ENCODE peak calls at places on chromosomes 3 and 15, in six cellular contexts. One of them, this sample, is unnamed.

GRCh38 chr3:53026423-53027162 is 19.3 kb downstream of the SFMBT1 start:
- DNase-seq in mesenchymal stem cell: no peak
- DNase-seq in IMR-90: no peak
- DNase-seq in neuronal stem cell: no peak
- DNase-seq in H1: no peak
- DNase-seq in H9: peak; percentile 71
- DNase-seq in this sample: peak; percentile 74

GRCh38 chr3:112353365-112353764 is 20.4 kb downstream of the CD200 start:
- DNase-seq in H9: no peak
- DNase-seq in H1: no peak
- DNase-seq in IMR-90: no peak
- DNase-seq in mesenchymal stem cell: no peak
- DNase-seq in neuronal stem cell: no peak
- DNase-seq in this sample: no peak

GRCh38 chr15:56741541-56741940 is 8.2 kb upstream of the ZNF280D start:
- DNase-seq in H1: no peak
- DNase-seq in mesenchymal stem cell: no peak
- DNase-seq in neuronal stem cell: no peak
- DNase-seq in H9: no peak
- DNase-seq in IMR-90: no peak
- DNase-seq in this sample: no peak

GRCh38 chr15:77529394-77530159 is 103.1 kb downstream of the LINGO1 start:
- DNase-seq in IMR-90: no peak
- DNase-seq in H9: no peak
- DNase-seq in mesenchymal stem cell: no peak
- DNase-seq in H1: no peak
- DNase-seq in neuronal stem cell: no peak
- DNase-seq in this sample: no peak

GRCh38 chr3:194928183-194928736 is 242.6 kb downstream of the FAM43A start:
- DNase-seq in mesenchymal stem cell: peak; percentile 74
- DNase-seq in H1: no peak
- DNase-seq in IMR-90: peak; percentile 61
- DNase-seq in neuronal stem cell: no peak
- DNase-seq in H9: no peak
- DNase-seq in this sample: peak; percentile 37

GRCh38 chr15:22902046-22902445 is 63.6 kb downstream of the NIPA2 start:
- DNase-seq in H1: no peak
- DNase-seq in neuronal stem cell: no peak
- DNase-seq in IMR-90: no peak
- DNase-seq in H9: no peak
- DNase-seq in mesenchymal stem cell: no peak
- DNase-seq in this sample: no peak

GRCh38 chr3:65828706-65829105 is 210.0 kb downstream of the MAGI1 start:
- DNase-seq in H9: peak; percentile 37
- DNase-seq in neuronal stem cell: no peak
- DNase-seq in IMR-90: peak; percentile 31
- DNase-seq in H1: no peak
- DNase-seq in mesenchymal stem cell: no peak
- DNase-seq in this sample: peak; percentile 69

GRCh38 chr3:33826688-33827087 is 28.3 kb downstream of the PDCD6IP start:
- DNase-seq in mesenchymal stem cell: no peak
- DNase-seq in neuronal stem cell: no peak
- DNase-seq in H9: no peak
- DNase-seq in IMR-90: peak; percentile 75
- DNase-seq in H1: no peak
- DNase-seq in this sample: no peak

GRCh38 chr3:47007482-47008257 is 28.2 kb downstream of the NBEAL2 start:
- DNase-seq in mesenchymal stem cell: no peak
- DNase-seq in H9: no peak
- DNase-seq in IMR-90: no peak
- DNase-seq in H1: no peak
- DNase-seq in neuronal stem cell: no peak
- DNase-seq in this sample: no peak

GRCh38 chr3:38655708-38656300 is 6.3 kb upstream of the SCN5A start:
- DNase-seq in H9: peak; percentile 64
- DNase-seq in H1: no peak
- DNase-seq in neuronal stem cell: no peak
- DNase-seq in mesenchymal stem cell: peak; percentile 34
- DNase-seq in IMR-90: peak; percentile 51
- DNase-seq in this sample: peak; percentile 89

GRCh38 chr15:88023956-88024355 is 232.6 kb downstream of the NTRK3 start:
- DNase-seq in H1: no peak
- DNase-seq in IMR-90: no peak
- DNase-seq in mesenchymal stem cell: no peak
- DNase-seq in neuronal stem cell: peak; percentile 21
- DNase-seq in H9: no peak
- DNase-seq in this sample: no peak

GRCh38 chr3:63950698-63951097 is 38.5 kb upstream of the SCAANT1 start:
- DNase-seq in mesenchymal stem cell: no peak
- DNase-seq in IMR-90: no peak
- DNase-seq in H1: no peak
- DNase-seq in neuronal stem cell: no peak
- DNase-seq in H9: no peak
- DNase-seq in this sample: no peak

GRCh38 chr3:182621435-182622240 is 171.7 kb upstream of the ATP11B start:
- DNase-seq in H9: no peak
- DNase-seq in H1: no peak
- DNase-seq in neuronal stem cell: no peak
- DNase-seq in IMR-90: no peak
- DNase-seq in mesenchymal stem cell: no peak
- DNase-seq in this sample: no peak

GRCh38 chr3:182618981-182619591 is 174.2 kb upstream of the ATP11B start:
- DNase-seq in mesenchymal stem cell: peak; percentile 14
- DNase-seq in H1: no peak
- DNase-seq in IMR-90: peak; percentile 1
- DNase-seq in neuronal stem cell: no peak
- DNase-seq in H9: no peak
- DNase-seq in this sample: no peak

GRCh38 chr3:182620715-182621434 is 172.4 kb upstream of the ATP11B start:
- DNase-seq in H1: no peak
- DNase-seq in IMR-90: no peak
- DNase-seq in neuronal stem cell: no peak
- DNase-seq in mesenchymal stem cell: no peak
- DNase-seq in H9: no peak
- DNase-seq in this sample: no peak

GRCh38 chr3:182618085-182618732 is 175.1 kb upstream of the ATP11B start:
- DNase-seq in IMR-90: no peak
- DNase-seq in mesenchymal stem cell: no peak
- DNase-seq in H1: no peak
- DNase-seq in neuronal stem cell: peak; percentile 62
- DNase-seq in H9: no peak
- DNase-seq in this sample: peak; percentile 51

GRCh38 chr3:182622241-182622545 is 171.1 kb upstream of the ATP11B start:
- DNase-seq in mesenchymal stem cell: no peak
- DNase-seq in neuronal stem cell: no peak
- DNase-seq in H1: no peak
- DNase-seq in IMR-90: no peak
- DNase-seq in H9: no peak
- DNase-seq in this sample: no peak
- H2BK15ac ChIP-seq in mesenchymal stem cell: no peak overlapping the region
- H2BK15ac ChIP-seq in neuronal stem cell: no peak overlapping the region
- H2BK15ac ChIP-seq in H1: no peak overlapping the region
- H2BK15ac ChIP-seq in IMR-90: no peak overlapping the region
- H2BK15ac ChIP-seq in H9: no peak overlapping the region
- H2BK15ac ChIP-seq in this sample: no peak overlapping the region

DNA sequence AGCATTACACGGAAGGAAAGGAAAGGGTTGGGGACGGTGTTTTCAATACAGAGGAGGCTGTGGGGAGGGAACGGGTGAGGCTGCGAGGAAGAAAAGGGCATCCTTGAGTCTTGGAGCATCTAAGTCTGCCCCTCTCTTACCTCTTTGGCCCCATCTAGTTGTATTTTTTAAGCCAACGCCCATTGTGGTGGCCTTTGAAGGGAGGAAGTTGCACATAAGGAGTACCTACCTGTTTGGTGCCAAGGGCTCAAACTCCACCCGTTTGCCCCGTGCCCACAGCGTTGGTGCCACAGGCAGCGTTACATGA is 146.1 kb upstream of the UMPS start:
- DNase-seq in H1: no peak
- DNase-seq in neuronal stem cell: no peak
- DNase-seq in IMR-90: no peak
- DNase-seq in H9: no peak
- DNase-seq in mesenchymal stem cell: no peak
- DNase-seq in this sample: no peak
- H3K9ac ChIP-seq in H1: no peak overlapping the region
- H3K9ac ChIP-seq in neuronal stem cell: no peak overlapping the region
- H3K9ac ChIP-seq in IMR-90: no peak overlapping the region
- H3K9ac ChIP-seq in H9: no peak overlapping the region
- H3K9ac ChIP-seq in mesenchymal stem cell: no peak overlapping the region
- H3K9ac ChIP-seq in this sample: peak overlapping the region; percentile 17

DNA sequence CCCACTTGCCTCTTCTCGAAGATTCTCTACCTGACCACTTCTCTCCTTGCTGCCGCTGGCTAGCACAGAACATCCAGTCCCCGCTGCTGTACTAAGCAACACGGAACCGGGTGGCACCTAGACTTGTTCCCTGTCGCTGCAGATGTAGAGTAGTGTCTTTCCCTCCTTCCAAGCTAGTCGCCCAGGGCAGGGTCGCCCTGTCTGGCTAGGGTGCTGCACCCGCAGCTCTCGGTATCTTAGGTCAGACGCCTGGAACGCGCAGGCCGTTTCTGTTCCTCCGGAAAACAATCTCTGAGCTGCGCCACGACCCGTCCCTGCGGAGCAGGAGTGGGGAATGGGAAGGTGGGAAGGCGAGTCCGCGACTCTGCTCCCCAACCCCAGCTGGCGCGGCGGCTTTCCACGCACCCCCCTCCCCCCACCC is 758 bp upstream of the SNX33 start:
- DNase-seq in H9: peak; percentile 45
- DNase-seq in IMR-90: no peak
- DNase-seq in neuronal stem cell: no peak
- DNase-seq in mesenchymal stem cell: no peak
- DNase-seq in H1: no peak
- DNase-seq in this sample: peak; percentile 30
- H2BK120ac ChIP-seq in H9: no peak overlapping the region
- H2BK120ac ChIP-seq in IMR-90: peak overlapping the region; percentile 85
- H2BK120ac ChIP-seq in neuronal stem cell: no peak overlapping the region
- H2BK120ac ChIP-seq in mesenchymal stem cell: peak overlapping the region; percentile 22
- H2BK120ac ChIP-seq in H1: no peak overlapping the region
- H2BK120ac ChIP-seq in this sample: no peak overlapping the region

GRCh38 chr3:42742259-42742658 is 30.8 kb downstream of the CCDC13 start:
- DNase-seq in H9: peak; percentile 4
- DNase-seq in neuronal stem cell: no peak
- DNase-seq in H1: no peak
- DNase-seq in mesenchymal stem cell: no peak
- DNase-seq in IMR-90: no peak
- DNase-seq in this sample: no peak

GRCh38 chr3:42742688-42743087 is 30.4 kb downstream of the CCDC13 start:
- DNase-seq in IMR-90: no peak
- DNase-seq in neuronal stem cell: no peak
- DNase-seq in H1: no peak
- DNase-seq in mesenchymal stem cell: no peak
- DNase-seq in H9: peak; percentile 12
- DNase-seq in this sample: no peak

GRCh38 chr3:42741796-42742195 is 31.3 kb downstream of the CCDC13 start:
- DNase-seq in H9: peak; percentile 21
- DNase-seq in neuronal stem cell: no peak
- DNase-seq in mesenchymal stem cell: no peak
- DNase-seq in IMR-90: no peak
- DNase-seq in H1: no peak
- DNase-seq in this sample: no peak

GRCh38 chr3:42736531-42736930 is 33.9 kb upstream of the HHATL start:
- DNase-seq in IMR-90: no peak
- DNase-seq in H9: peak; percentile 25
- DNase-seq in H1: no peak
- DNase-seq in neuronal stem cell: no peak
- DNase-seq in mesenchymal stem cell: no peak
- DNase-seq in this sample: no peak

DNA sequence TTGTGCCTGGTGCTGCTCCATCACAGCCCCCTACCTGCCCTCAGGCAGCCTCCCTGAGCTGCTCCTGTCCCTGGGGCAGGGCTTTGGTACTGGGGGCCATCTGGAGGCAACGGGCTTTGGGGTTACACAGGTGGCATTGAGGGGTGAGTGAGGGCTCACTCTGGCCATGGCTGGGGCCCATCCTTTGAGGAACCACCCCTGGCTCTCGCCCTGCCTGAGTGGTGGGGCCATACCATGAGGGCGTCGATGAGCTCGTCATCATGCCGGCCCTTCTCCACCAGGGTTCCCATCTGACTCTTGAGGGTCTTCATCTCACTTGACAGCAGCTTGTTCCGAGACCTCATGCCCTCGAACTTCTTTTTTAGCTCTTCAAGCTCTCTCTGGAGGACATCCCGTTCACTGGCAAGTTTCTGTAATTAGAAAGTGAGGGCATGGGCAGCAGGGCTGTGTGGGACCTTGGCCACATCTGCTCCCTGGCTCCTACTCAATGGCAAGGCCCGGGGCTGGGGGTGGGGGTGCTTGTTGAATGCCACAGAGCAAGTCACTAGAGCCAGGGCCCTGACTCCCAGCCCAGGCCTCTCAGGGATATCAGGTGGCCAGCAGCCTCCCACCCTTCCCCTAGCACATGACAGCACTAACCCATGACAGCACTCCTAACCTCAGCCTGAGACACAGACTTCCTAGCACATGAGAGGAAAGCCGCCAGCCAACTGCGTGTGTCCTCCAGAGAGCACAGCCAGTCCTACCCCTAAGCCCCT is 33.5 kb downstream of the CCDC13 start:
- DNase-seq in H9: peak; percentile 25
- DNase-seq in neuronal stem cell: no peak
- DNase-seq in H1: no peak
- DNase-seq in mesenchymal stem cell: no peak
- DNase-seq in IMR-90: no peak
- DNase-seq in this sample: no peak
- H2BK15ac ChIP-seq in H9: no peak overlapping the region
- H2BK15ac ChIP-seq in neuronal stem cell: peak overlapping the region; percentile 79
- H2BK15ac ChIP-seq in H1: no peak overlapping the region
- H2BK15ac ChIP-seq in mesenchymal stem cell: no peak overlapping the region
- H2BK15ac ChIP-seq in IMR-90: no peak overlapping the region
- H2BK15ac ChIP-seq in this sample: no peak overlapping the region

DNA sequence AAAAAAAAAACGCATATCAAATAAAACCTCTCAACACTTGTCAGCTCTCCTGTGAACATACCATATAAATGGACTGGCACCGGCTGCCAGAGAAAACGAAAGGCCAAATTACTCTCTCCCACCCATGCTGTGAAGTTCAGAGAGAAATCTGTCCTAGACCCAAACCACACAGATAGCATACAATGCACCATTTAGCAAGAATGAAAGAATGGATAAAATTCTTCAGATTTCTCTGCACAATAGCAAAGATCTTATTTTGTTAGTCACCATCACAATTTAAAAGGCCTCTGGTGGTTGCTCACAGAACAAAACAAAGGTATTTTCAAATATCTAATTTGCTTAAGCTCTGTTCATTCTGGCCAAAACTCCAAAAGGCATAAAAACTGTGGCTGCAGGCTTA is 93.9 kb upstream of the BHLHE40 start:
- DNase-seq in neuronal stem cell: no peak
- DNase-seq in H1: no peak
- DNase-seq in mesenchymal stem cell: no peak
- DNase-seq in IMR-90: no peak
- DNase-seq in H9: no peak
- DNase-seq in this sample: peak; percentile 79
- H3K9ac ChIP-seq in neuronal stem cell: no peak overlapping the region
- H3K9ac ChIP-seq in H1: no peak overlapping the region
- H3K9ac ChIP-seq in mesenchymal stem cell: no peak overlapping the region
- H3K9ac ChIP-seq in IMR-90: no peak overlapping the region
- H3K9ac ChIP-seq in H9: no peak overlapping the region
- H3K9ac ChIP-seq in this sample: no peak overlapping the region

This sample was measured in mesendoderm.